ENCODE peak calls at places on chromosomes 12 and 14, in seven cellular contexts. A is left ventricle myocardium inferior, Y is foreskin fibroblast, U is lower lobe of right lung, J is upper lobe of right lung, S is AG09309, E is tibial artery. T is an unnamed sample.
A peak's percentile ranks its signal among the peaks of the same experiment; 100 is the strongest.

GRCh38 chr12:15546102-15546701 is 223.9 kb downstream of the PTPRO start:
- DNase-seq in A (no peak), Y (peak; percentile 27), U (no peak), J (no peak), S (no peak), E (no peak), T (no peak)

GRCh38 chr14:66038214-66038977 is 447.8 kb upstream of the CCDC196 start:
- DNase-seq in A (no peak), Y (peak; percentile 9), U (no peak), J (no peak), S (peak; percentile 51), E (peak; percentile 38), T (no peak)

GRCh38 chr12:59698599-59698998 is 102.8 kb downstream of the SLC16A7 start:
- DNase-seq in A (no peak), Y (peak; percentile 87), U (no peak), J (no peak), S (peak; percentile 78), E (no peak), T (no peak)

GRCh38 chr12:89084751-89085150 is 267.6 kb downstream of the DUSP6 start:
- DNase-seq in A (no peak), Y (peak; percentile 88), U (no peak), J (no peak), S (no peak), E (no peak), T (no peak)

GRCh38 chr12:29416748-29417147 is 35.8 kb upstream of the ERGIC2 start:
- DNase-seq in A (no peak), Y (no peak), U (no peak), J (no peak), S (no peak), E (no peak), T (no peak)

GRCh38 chr14:90743826-90744225 is 72.4 kb downstream of the TTC7B start:
- DNase-seq in A (no peak), Y (no peak), U (no peak), J (no peak), S (no peak), E (no peak), T (no peak)

GRCh38 chr12:111174283-111175108 is 194.4 kb downstream of the PHETA1 start:
- DNase-seq in A (no peak), Y (no peak), U (no peak), J (no peak), S (no peak), E (no peak), T (no peak)

GRCh38 chr12:1500095-1500801 is 94.1 kb downstream of the FBXL14 start:
- DNase-seq in A (peak; percentile 68), Y (peak; percentile 75), U (no peak), J (no peak), S (no peak), E (no peak), T (no peak)

GRCh38 chr12:66633676-66634075 is 45.2 kb downstream of the GRIP1 start:
- DNase-seq in A (no peak), Y (peak; percentile 9), U (no peak), J (no peak), S (no peak), E (no peak), T (no peak)

GRCh38 chr12:82708056-82708455 is 21.4 kb downstream of the TMTC2 start:
- DNase-seq in A (no peak), Y (peak; percentile 8), U (no peak), J (no peak), S (no peak), E (no peak), T (no peak)

GRCh38 chr12:130835011-130835410 is 4.0 kb downstream of the STX2 start:
- DNase-seq in A (no peak), Y (no peak), U (no peak), J (peak; percentile 66), S (no peak), E (no peak), T (no peak)

GRCh38 chr12:68972570-68972969 is 39.6 kb upstream of the CPM start:
- DNase-seq in A (no peak), Y (no peak), U (no peak), J (no peak), S (no peak), E (no peak), T (no peak)

GRCh38 chr12:6146509-6146908 is 22.0 kb upstream of the VWF start:
- DNase-seq in A (no peak), Y (no peak), U (no peak), J (no peak), S (no peak), E (no peak), T (no peak)

GRCh38 chr12:67714648-67715047 is 66.1 kb downstream of the DYRK2 start:
- DNase-seq in A (no peak), Y (peak; percentile 23), U (no peak), J (no peak), S (no peak), E (no peak), T (no peak)

GRCh38 chr12:111045941-111046340 is 125.6 kb upstream of the MYL2 start:
- DNase-seq in A (no peak), Y (no peak), U (no peak), J (peak; percentile 40), S (no peak), E (no peak), T (no peak)

GRCh38 chr14:85463512-85463911 is 66.4 kb upstream of the FLRT2 start:
- DNase-seq in A (no peak), Y (no peak), U (peak; percentile 51), J (no peak), S (no peak), E (peak; percentile 40), T (no peak)

GRCh38 chr12:75378354-75378753 is 12.5 kb upstream of the GLIPR1L2 start:
- DNase-seq in A (no peak), Y (peak; percentile 19), U (no peak), J (no peak), S (peak; percentile 29), E (no peak), T (no peak)

GRCh38 chr14:102095871-102096568 is 9.2 kb upstream of the HSP90AA1 start:
- DNase-seq in A (no peak), Y (no peak), U (no peak), J (peak; percentile 41), S (no peak), E (no peak), T (no peak)
- TF ChIP-seq CTCF in A (no peak), Y (no peak), U (no peak), J (no peak), S (no peak), E (no peak), T (no peak)

DNA sequence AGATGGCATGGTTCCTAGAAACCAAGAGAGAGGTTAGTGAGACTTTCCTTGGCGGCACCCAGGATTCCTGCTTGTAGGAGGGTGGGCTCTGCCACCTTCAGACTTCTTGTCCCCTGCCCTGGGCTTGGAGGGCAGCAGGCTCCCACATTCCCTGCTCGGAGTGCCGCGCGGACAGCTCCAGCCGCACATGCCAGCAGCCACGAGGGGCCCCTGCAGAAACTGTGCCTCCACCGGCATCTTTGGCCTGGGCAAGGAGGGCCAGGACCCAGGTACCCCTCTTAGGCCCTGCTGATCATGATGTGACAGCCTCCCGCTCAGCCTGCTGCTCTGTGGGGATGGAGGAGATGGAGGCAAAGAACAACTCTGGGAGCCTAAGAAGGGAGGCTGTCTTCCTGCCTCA is 62.3 kb downstream of the PRIMA1 start:
- DNase-seq in A (no peak), Y (no peak), U (no peak), J (peak; percentile 40), S (no peak), E (no peak), T (no peak)
- TF ChIP-seq CTCF in A (no peak), Y (no peak), U (no peak), J (no peak), S (no peak), E (no peak), T (no peak)

GRCh38 chr14:36605506-36605857 is 23.1 kb upstream of the NKX2-8 start:
- DNase-seq in A (no peak), Y (no peak), U (no peak), J (no peak), S (no peak), E (no peak), T (no peak)

GRCh38 chr14:36600431-36600830 is 18.0 kb upstream of the NKX2-8 start:
- DNase-seq in A (no peak), Y (no peak), U (no peak), J (no peak), S (no peak), E (no peak), T (no peak)

GRCh38 chr14:36604757-36605505 is 22.5 kb upstream of the NKX2-8 start:
- DNase-seq in A (no peak), Y (peak; percentile 76), U (no peak), J (no peak), S (peak; percentile 40), E (no peak), T (peak; percentile 17)
- TF ChIP-seq CTCF in A (peak; percentile 80), Y (peak; percentile 87), U (peak; percentile 81), J (peak; percentile 79), S (peak; percentile 82), E (peak; percentile 75), T (peak; percentile 61)

GRCh38 chr12:31526158-31526546 is 64.8 kb downstream of the DENND5B start:
- DNase-seq in A (no peak), Y (no peak), U (no peak), J (no peak), S (no peak), E (no peak), T (no peak)
- TF ChIP-seq CTCF in A (no peak), Y (no peak), U (no peak), J (no peak), S (no peak), E (no peak), T (no peak)

GRCh38 chr14:74908861-74909341 is 14.2 kb downstream of the RPS6KL1 start:
- DNase-seq in A (no peak), Y (no peak), U (no peak), J (no peak), S (no peak), E (no peak), T (no peak)

GRCh38 chr14:74905595-74906142 is 17.4 kb downstream of the RPS6KL1 start:
- DNase-seq in A (peak; percentile 72), Y (peak; percentile 79), U (peak; percentile 81), J (peak; percentile 84), S (no peak), E (peak; percentile 62), T (peak; percentile 89)

GRCh38 chr14:74907744-74908143 is 15.3 kb downstream of the RPS6KL1 start:
- DNase-seq in A (no peak), Y (peak; percentile 45), U (no peak), J (no peak), S (no peak), E (no peak), T (no peak)

GRCh38 chr14:74904623-74905503 is 18.2 kb downstream of the RPS6KL1 start:
- DNase-seq in A (no peak), Y (peak; percentile 56), U (no peak), J (no peak), S (no peak), E (no peak), T (no peak)

GRCh38 chr14:74906923-74907620 is 16.0 kb downstream of the RPS6KL1 start:
- DNase-seq in A (no peak), Y (no peak), U (no peak), J (no peak), S (no peak), E (no peak), T (no peak)
- TF ChIP-seq CTCF in A (no peak), Y (peak; percentile 7), U (no peak), J (no peak), S (peak; percentile 33), E (no peak), T (no peak)

DNA sequence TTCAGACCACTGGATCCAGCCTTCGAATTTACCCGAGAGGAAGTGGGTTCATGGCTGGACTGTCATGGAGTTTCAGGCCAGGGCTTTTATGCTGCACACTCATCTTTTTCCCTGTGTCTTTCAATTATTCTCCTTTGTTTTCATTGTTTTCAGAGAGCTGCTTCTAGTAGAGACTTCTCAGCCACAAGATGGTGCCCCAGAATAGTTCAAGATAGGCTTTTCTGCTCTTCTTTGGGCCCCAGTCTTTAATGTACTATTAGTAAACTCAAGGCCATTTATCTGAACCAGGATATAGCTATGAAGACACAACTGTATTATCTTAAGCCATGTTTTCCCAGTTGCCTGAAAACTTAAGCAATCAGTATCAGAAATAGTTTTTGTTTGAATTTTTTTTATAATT is 30.4 kb upstream of the PSMA6 start:
- DNase-seq in A (no peak), Y (peak; percentile 39), U (no peak), J (no peak), S (no peak), E (no peak), T (no peak)
- TF ChIP-seq CTCF in A (peak; percentile 56), Y (no peak), U (peak; percentile 19), J (peak; percentile 30), S (peak; percentile 22), E (peak; percentile 18), T (no peak)